ENCODE peak calls at places on chromosomes 7 and 10, in seven cellular contexts. One of them, this sample, is unnamed.
A peak's percentile ranks its signal among the peaks of the same experiment; 100 is the strongest.

GRCh38 chr10:76984559-76985443 is 652.8 kb downstream of the KCNMA1 start:
- DNase-seq in HFF-Myc: peak; percentile 46
- DNase-seq in activated gamma-delta T cell treated with anti-CD3 and anti-CD28 coated beads, Interleukin-2, amount 50 U/mL, for 16 hours: peak; percentile 52
- DNase-seq in tibial nerve: peak; percentile 72
- DNase-seq in hypothalamus: peak; percentile 47
- DNase-seq in germinal center: peak; percentile 50
- DNase-seq in left ventricle myocardium superior: peak; percentile 77
- DNase-seq in this sample: peak; percentile 59

GRCh38 chr10:61943699-61944444 is 42.4 kb downstream of the ARID5B start:
- DNase-seq in hypothalamus: no peak
- DNase-seq in HFF-Myc: no peak
- DNase-seq in germinal center: peak; percentile 36
- DNase-seq in left ventricle myocardium superior: no peak
- DNase-seq in activated gamma-delta T cell treated with anti-CD3 and anti-CD28 coated beads, Interleukin-2, amount 50 U/mL, for 16 hours: no peak
- DNase-seq in tibial nerve: no peak
- DNase-seq in this sample: no peak

GRCh38 chr7:158685727-158686126 is 18.9 kb downstream of the NCAPG2 start:
- DNase-seq in hypothalamus: no peak
- DNase-seq in left ventricle myocardium superior: no peak
- DNase-seq in HFF-Myc: peak; percentile 31
- DNase-seq in germinal center: no peak
- DNase-seq in tibial nerve: no peak
- DNase-seq in activated gamma-delta T cell treated with anti-CD3 and anti-CD28 coated beads, Interleukin-2, amount 50 U/mL, for 16 hours: no peak
- DNase-seq in this sample: no peak

GRCh38 chr7:11104578-11104977 is 130.9 kb downstream of the PHF14 start:
- DNase-seq in HFF-Myc: no peak
- DNase-seq in tibial nerve: no peak
- DNase-seq in left ventricle myocardium superior: no peak
- DNase-seq in germinal center: no peak
- DNase-seq in activated gamma-delta T cell treated with anti-CD3 and anti-CD28 coated beads, Interleukin-2, amount 50 U/mL, for 16 hours: no peak
- DNase-seq in hypothalamus: no peak
- DNase-seq in this sample: no peak

GRCh38 chr10:72611783-72612182 is 14.1 kb downstream of the MICU1 start:
- DNase-seq in left ventricle myocardium superior: no peak
- DNase-seq in tibial nerve: no peak
- DNase-seq in activated gamma-delta T cell treated with anti-CD3 and anti-CD28 coated beads, Interleukin-2, amount 50 U/mL, for 16 hours: no peak
- DNase-seq in HFF-Myc: no peak
- DNase-seq in hypothalamus: no peak
- DNase-seq in germinal center: no peak
- DNase-seq in this sample: no peak

GRCh38 chr10:110642980-110643655 is 1.0 kb upstream of the RBM20 start:
- DNase-seq in tibial nerve: no peak
- DNase-seq in germinal center: no peak
- DNase-seq in activated gamma-delta T cell treated with anti-CD3 and anti-CD28 coated beads, Interleukin-2, amount 50 U/mL, for 16 hours: no peak
- DNase-seq in HFF-Myc: no peak
- DNase-seq in hypothalamus: no peak
- DNase-seq in left ventricle myocardium superior: peak; percentile 51
- DNase-seq in this sample: no peak

GRCh38 chr10:61757525-61758397 is 95.0 kb downstream of the CABCOCO1 start:
- DNase-seq in activated gamma-delta T cell treated with anti-CD3 and anti-CD28 coated beads, Interleukin-2, amount 50 U/mL, for 16 hours: no peak
- DNase-seq in hypothalamus: no peak
- DNase-seq in HFF-Myc: no peak
- DNase-seq in germinal center: no peak
- DNase-seq in left ventricle myocardium superior: no peak
- DNase-seq in tibial nerve: no peak
- DNase-seq in this sample: no peak

GRCh38 chr7:12074889-12075288 is 136.2 kb upstream of the TMEM106B start:
- DNase-seq in tibial nerve: no peak
- DNase-seq in germinal center: no peak
- DNase-seq in left ventricle myocardium superior: no peak
- DNase-seq in hypothalamus: no peak
- DNase-seq in activated gamma-delta T cell treated with anti-CD3 and anti-CD28 coated beads, Interleukin-2, amount 50 U/mL, for 16 hours: no peak
- DNase-seq in HFF-Myc: no peak
- DNase-seq in this sample: no peak

GRCh38 chr10:71043858-71044257 is 155.5 kb upstream of the PCBD1 start:
- DNase-seq in HFF-Myc: no peak
- DNase-seq in tibial nerve: no peak
- DNase-seq in left ventricle myocardium superior: no peak
- DNase-seq in germinal center: no peak
- DNase-seq in activated gamma-delta T cell treated with anti-CD3 and anti-CD28 coated beads, Interleukin-2, amount 50 U/mL, for 16 hours: no peak
- DNase-seq in hypothalamus: no peak
- DNase-seq in this sample: no peak

GRCh38 chr7:157671358-157672255 is 334.8 kb downstream of the DNAJB6 start:
- DNase-seq in left ventricle myocardium superior: no peak
- DNase-seq in tibial nerve: no peak
- DNase-seq in HFF-Myc: no peak
- DNase-seq in hypothalamus: no peak
- DNase-seq in germinal center: no peak
- DNase-seq in activated gamma-delta T cell treated with anti-CD3 and anti-CD28 coated beads, Interleukin-2, amount 50 U/mL, for 16 hours: no peak
- DNase-seq in this sample: no peak

GRCh38 chr7:64867863-64868440 is 35.1 kb upstream of the ZNF273 start:
- DNase-seq in germinal center: no peak
- DNase-seq in HFF-Myc: no peak
- DNase-seq in hypothalamus: no peak
- DNase-seq in activated gamma-delta T cell treated with anti-CD3 and anti-CD28 coated beads, Interleukin-2, amount 50 U/mL, for 16 hours: no peak
- DNase-seq in left ventricle myocardium superior: no peak
- DNase-seq in tibial nerve: peak; percentile 3
- DNase-seq in this sample: no peak

GRCh38 chr10:89134963-89135362 is 72.2 kb downstream of the CH25H start:
- DNase-seq in HFF-Myc: no peak
- DNase-seq in left ventricle myocardium superior: no peak
- DNase-seq in activated gamma-delta T cell treated with anti-CD3 and anti-CD28 coated beads, Interleukin-2, amount 50 U/mL, for 16 hours: no peak
- DNase-seq in germinal center: no peak
- DNase-seq in hypothalamus: no peak
- DNase-seq in tibial nerve: no peak
- DNase-seq in this sample: peak; percentile 6

GRCh38 chr7:149415391-149416068 is 45.3 kb downstream of the ZNF777 start:
- DNase-seq in HFF-Myc: no peak
- DNase-seq in hypothalamus: peak; percentile 44
- DNase-seq in germinal center: no peak
- DNase-seq in tibial nerve: no peak
- DNase-seq in activated gamma-delta T cell treated with anti-CD3 and anti-CD28 coated beads, Interleukin-2, amount 50 U/mL, for 16 hours: no peak
- DNase-seq in left ventricle myocardium superior: no peak
- DNase-seq in this sample: no peak

GRCh38 chr7:84364708-84365107 is 170.1 kb upstream of the SEMA3A start:
- DNase-seq in hypothalamus: no peak
- DNase-seq in activated gamma-delta T cell treated with anti-CD3 and anti-CD28 coated beads, Interleukin-2, amount 50 U/mL, for 16 hours: no peak
- DNase-seq in tibial nerve: no peak
- DNase-seq in left ventricle myocardium superior: no peak
- DNase-seq in germinal center: no peak
- DNase-seq in HFF-Myc: peak; percentile 60
- DNase-seq in this sample: no peak

GRCh38 chr10:98295401-98295811 is 27.4 kb upstream of the LOXL4 start:
- DNase-seq in left ventricle myocardium superior: no peak
- DNase-seq in HFF-Myc: no peak
- DNase-seq in tibial nerve: no peak
- DNase-seq in activated gamma-delta T cell treated with anti-CD3 and anti-CD28 coated beads, Interleukin-2, amount 50 U/mL, for 16 hours: no peak
- DNase-seq in germinal center: no peak
- DNase-seq in hypothalamus: no peak
- DNase-seq in this sample: no peak

GRCh38 chr7:138705122-138705521 is 4.0 kb upstream of the SVOPL start:
- DNase-seq in hypothalamus: no peak
- DNase-seq in tibial nerve: no peak
- DNase-seq in activated gamma-delta T cell treated with anti-CD3 and anti-CD28 coated beads, Interleukin-2, amount 50 U/mL, for 16 hours: no peak
- DNase-seq in left ventricle myocardium superior: no peak
- DNase-seq in germinal center: no peak
- DNase-seq in HFF-Myc: no peak
- DNase-seq in this sample: no peak

GRCh38 chr7:49187543-49188268 is 263.4 kb downstream of the CDC14C start:
- DNase-seq in germinal center: no peak
- DNase-seq in HFF-Myc: no peak
- DNase-seq in left ventricle myocardium superior: no peak
- DNase-seq in activated gamma-delta T cell treated with anti-CD3 and anti-CD28 coated beads, Interleukin-2, amount 50 U/mL, for 16 hours: no peak
- DNase-seq in hypothalamus: no peak
- DNase-seq in tibial nerve: no peak
- DNase-seq in this sample: no peak

GRCh38 chr7:6392712-6393666 is 54.8 kb downstream of the DAGLB start:
- DNase-seq in HFF-Myc: peak; percentile 44
- DNase-seq in left ventricle myocardium superior: peak; percentile 54
- DNase-seq in hypothalamus: no peak
- DNase-seq in activated gamma-delta T cell treated with anti-CD3 and anti-CD28 coated beads, Interleukin-2, amount 50 U/mL, for 16 hours: no peak
- DNase-seq in tibial nerve: peak; percentile 74
- DNase-seq in germinal center: no peak
- DNase-seq in this sample: peak; percentile 10

GRCh38 chr10:70492786-70493659 is 14.5 kb downstream of the PALD1 start:
- DNase-seq in activated gamma-delta T cell treated with anti-CD3 and anti-CD28 coated beads, Interleukin-2, amount 50 U/mL, for 16 hours: no peak
- DNase-seq in hypothalamus: no peak
- DNase-seq in germinal center: peak; percentile 81
- DNase-seq in tibial nerve: no peak
- DNase-seq in HFF-Myc: no peak
- DNase-seq in left ventricle myocardium superior: no peak
- DNase-seq in this sample: peak; percentile 43

GRCh38 chr10:95729323-95730055 is 26.5 kb upstream of the ENTPD1 start:
- DNase-seq in left ventricle myocardium superior: no peak
- DNase-seq in tibial nerve: no peak
- DNase-seq in hypothalamus: no peak
- DNase-seq in germinal center: no peak
- DNase-seq in HFF-Myc: no peak
- DNase-seq in activated gamma-delta T cell treated with anti-CD3 and anti-CD28 coated beads, Interleukin-2, amount 50 U/mL, for 16 hours: no peak
- DNase-seq in this sample: no peak

GRCh38 chr7:95520136-95520535 is 34.4 kb downstream of the ASB4 start:
- DNase-seq in activated gamma-delta T cell treated with anti-CD3 and anti-CD28 coated beads, Interleukin-2, amount 50 U/mL, for 16 hours: no peak
- DNase-seq in HFF-Myc: no peak
- DNase-seq in hypothalamus: no peak
- DNase-seq in left ventricle myocardium superior: no peak
- DNase-seq in germinal center: no peak
- DNase-seq in tibial nerve: no peak
- DNase-seq in this sample: no peak

GRCh38 chr7:83937930-83938329 is 256.7 kb downstream of the SEMA3A start:
- DNase-seq in activated gamma-delta T cell treated with anti-CD3 and anti-CD28 coated beads, Interleukin-2, amount 50 U/mL, for 16 hours: no peak
- DNase-seq in HFF-Myc: no peak
- DNase-seq in left ventricle myocardium superior: no peak
- DNase-seq in hypothalamus: no peak
- DNase-seq in germinal center: no peak
- DNase-seq in tibial nerve: no peak
- DNase-seq in this sample: no peak

GRCh38 chr10:87092861-87093460 is 1.7 kb downstream of the GLUD1 start:
- DNase-seq in activated gamma-delta T cell treated with anti-CD3 and anti-CD28 coated beads, Interleukin-2, amount 50 U/mL, for 16 hours: no peak
- DNase-seq in left ventricle myocardium superior: no peak
- DNase-seq in HFF-Myc: no peak
- DNase-seq in tibial nerve: no peak
- DNase-seq in hypothalamus: peak; percentile 11
- DNase-seq in germinal center: no peak
- DNase-seq in this sample: peak; percentile 39

GRCh38 chr7:73973091-73973490 is 54.9 kb upstream of the ELN start:
- DNase-seq in hypothalamus: no peak
- DNase-seq in HFF-Myc: no peak
- DNase-seq in tibial nerve: no peak
- DNase-seq in germinal center: no peak
- DNase-seq in activated gamma-delta T cell treated with anti-CD3 and anti-CD28 coated beads, Interleukin-2, amount 50 U/mL, for 16 hours: no peak
- DNase-seq in left ventricle myocardium superior: peak; percentile 69
- DNase-seq in this sample: no peak

GRCh38 chr10:113666682-113667252 is 2.9 kb upstream of the NRAP start:
- DNase-seq in tibial nerve: no peak
- DNase-seq in hypothalamus: no peak
- DNase-seq in germinal center: no peak
- DNase-seq in left ventricle myocardium superior: no peak
- DNase-seq in activated gamma-delta T cell treated with anti-CD3 and anti-CD28 coated beads, Interleukin-2, amount 50 U/mL, for 16 hours: no peak
- DNase-seq in HFF-Myc: no peak
- DNase-seq in this sample: peak; percentile 57

GRCh38 chr10:89645742-89646172 is 715 bp upstream of the PANK1 start:
- DNase-seq in HFF-Myc: no peak
- DNase-seq in tibial nerve: no peak
- DNase-seq in hypothalamus: peak; percentile 15
- DNase-seq in activated gamma-delta T cell treated with anti-CD3 and anti-CD28 coated beads, Interleukin-2, amount 50 U/mL, for 16 hours: no peak
- DNase-seq in germinal center: no peak
- DNase-seq in left ventricle myocardium superior: peak; percentile 43
- DNase-seq in this sample: no peak

GRCh38 chr10:1213252-1213651 is 157.1 kb downstream of the WDR37 start:
- DNase-seq in activated gamma-delta T cell treated with anti-CD3 and anti-CD28 coated beads, Interleukin-2, amount 50 U/mL, for 16 hours: no peak
- DNase-seq in left ventricle myocardium superior: no peak
- DNase-seq in germinal center: no peak
- DNase-seq in hypothalamus: no peak
- DNase-seq in HFF-Myc: no peak
- DNase-seq in tibial nerve: no peak
- DNase-seq in this sample: no peak

GRCh38 chr10:43340101-43340500 is 31.3 kb upstream of the FXYD4 start:
- DNase-seq in germinal center: no peak
- DNase-seq in tibial nerve: no peak
- DNase-seq in left ventricle myocardium superior: no peak
- DNase-seq in activated gamma-delta T cell treated with anti-CD3 and anti-CD28 coated beads, Interleukin-2, amount 50 U/mL, for 16 hours: no peak
- DNase-seq in hypothalamus: no peak
- DNase-seq in HFF-Myc: no peak
- DNase-seq in this sample: no peak